ENCODE peak calls at places on chromosomes 5 and 9, in nine cellular contexts. N, I, B, O, F, G, J, Q and A are unnamed samples.

GRCh38 chr5:39364367-39364766 is at the start of gene C9:
- DNase-seq in N (no peak), I (no peak), B (no peak), O (no peak), F (no peak), G (no peak), J (peak; percentile 72), Q (no peak), A (no peak)

GRCh38 chr9:105245720-105246161 is 1.3 kb downstream of the SLC44A1 start:
- DNase-seq in N (no peak), I (no peak), B (no peak), O (no peak), F (no peak), G (no peak), J (no peak), Q (no peak), A (no peak)

GRCh38 chr5:76583163-76584047 is 39.8 kb downstream of the F2RL2 start:
- DNase-seq in N (no peak), I (peak; percentile 44), B (no peak), O (no peak), F (no peak), G (no peak), J (no peak), Q (no peak), A (no peak)

GRCh38 chr9:138073808-138074207 is 196.2 kb downstream of the CACNA1B start:
- DNase-seq in N (no peak), I (no peak), B (no peak), O (no peak), F (no peak), G (no peak), J (peak; percentile 37), Q (no peak), A (peak; percentile 40)

GRCh38 chr5:111461261-111461671 is 51.1 kb downstream of the STARD4 start:
- DNase-seq in N (no peak), I (no peak), B (peak; percentile 6), O (peak; percentile 75), F (no peak), G (peak; percentile 26), J (no peak), Q (peak; percentile 31), A (no peak)

GRCh38 chr5:32916648-32917047 is 205.5 kb downstream of the NPR3 start:
- DNase-seq in N (peak; percentile 17), I (peak; percentile 35), B (no peak), O (peak; percentile 73), F (no peak), G (no peak), J (no peak), Q (peak; percentile 52), A (no peak)

GRCh38 chr9:103999375-104000062 is 94.6 kb upstream of the SMC2 start:
- DNase-seq in N (no peak), I (no peak), B (no peak), O (no peak), F (peak; percentile 10), G (no peak), J (peak; percentile 42), Q (no peak), A (peak; percentile 69)

GRCh38 chr5:172303090-172303995 is 19.8 kb upstream of the UBTD2 start:
- DNase-seq in N (no peak), I (peak; percentile 22), B (no peak), O (no peak), F (no peak), G (no peak), J (no peak), Q (no peak), A (no peak)

GRCh38 chr9:134475051-134475790 is 149.0 kb downstream of the RXRA start:
- DNase-seq in N (peak; percentile 79), I (peak; percentile 59), B (no peak), O (no peak), F (peak; percentile 85), G (peak; percentile 28), J (no peak), Q (no peak), A (peak; percentile 89)

GRCh38 chr9:134886413-134886913 is 5.9 kb downstream of the FCN2 start:
- DNase-seq in N (no peak), I (no peak), B (no peak), O (no peak), F (no peak), G (no peak), J (peak; percentile 51), Q (no peak), A (no peak)

GRCh38 chr9:13674926-13675637 is 395.6 kb upstream of the MPDZ start:
- DNase-seq in N (no peak), I (no peak), B (no peak), O (no peak), F (no peak), G (no peak), J (no peak), Q (no peak), A (no peak)

GRCh38 chr9:87702921-87703320 is 23.0 kb upstream of the CTSL start:
- DNase-seq in N (no peak), I (no peak), B (no peak), O (no peak), F (no peak), G (no peak), J (no peak), Q (no peak), A (no peak)

GRCh38 chr5:154517181-154517580 is 39.2 kb upstream of the HAND1 start:
- DNase-seq in N (no peak), I (no peak), B (no peak), O (no peak), F (no peak), G (no peak), J (no peak), Q (no peak), A (no peak)

GRCh38 chr9:106893088-106893487 is 30.1 kb downstream of the ZNF462 start:
- DNase-seq in N (no peak), I (no peak), B (no peak), O (no peak), F (no peak), G (no peak), J (no peak), Q (no peak), A (no peak)

GRCh38 chr9:84382728-84383127 is 42.2 kb upstream of the SLC28A3 start:
- DNase-seq in N (no peak), I (no peak), B (no peak), O (no peak), F (no peak), G (no peak), J (no peak), Q (no peak), A (no peak)

GRCh38 chr5:138574744-138575193 is 432 bp downstream of the HSPA9 start:
- DNase-seq in N (peak; percentile 5), I (no peak), B (no peak), O (no peak), F (no peak), G (no peak), J (no peak), Q (no peak), A (no peak)

GRCh38 chr5:41427505-41427904 is 82.9 kb downstream of the PLCXD3 start:
- DNase-seq in N (no peak), I (no peak), B (no peak), O (no peak), F (no peak), G (no peak), J (no peak), Q (no peak), A (no peak)

GRCh38 chr9:959105-959504 is 17.4 kb upstream of the DMRT3 start:
- DNase-seq in N (no peak), I (no peak), B (no peak), O (no peak), F (no peak), G (no peak), J (no peak), Q (no peak), A (no peak)

DNA sequence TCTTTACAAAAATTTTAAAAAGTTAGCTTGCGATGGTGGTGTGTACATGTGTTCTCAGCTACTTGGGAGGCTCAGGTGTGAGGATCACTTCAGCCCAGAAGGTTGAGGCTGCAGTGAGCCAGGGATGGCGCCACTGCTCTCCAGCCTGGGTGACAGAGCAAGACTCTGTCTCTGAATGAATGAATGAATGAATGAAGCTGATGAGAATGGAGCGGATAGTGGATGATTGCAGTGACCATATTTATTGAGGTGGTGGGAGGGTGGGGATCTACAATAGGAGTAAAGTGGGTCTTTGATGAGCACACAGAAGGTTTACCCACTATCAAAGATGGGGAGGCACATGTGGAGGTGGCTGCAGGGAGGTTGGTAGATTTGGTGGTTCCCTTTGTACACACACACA is 120.2 kb downstream of the AOPEP start:
- DNase-seq in N (no peak), I (no peak), B (no peak), O (no peak), F (no peak), G (no peak), J (no peak), Q (no peak), A (no peak)
- TF ChIP-seq CTCF in N (no peak), I (no peak), B (no peak), O (no peak), F (no peak), G (no peak), J (no peak), Q (no peak), A (no peak)

GRCh38 chr9:96686638-96687335 is 31.7 kb upstream of the PRXL2C start:
- DNase-seq in N (peak; percentile 73), I (no peak), B (peak; percentile 67), O (peak; percentile 95), F (peak; percentile 83), G (peak; percentile 80), J (peak; percentile 72), Q (peak; percentile 89), A (peak; percentile 93)
- TF ChIP-seq CTCF in N (no peak), I (no peak), B (peak; percentile 66), O (peak; percentile 72), F (peak; percentile 74), G (peak; percentile 50), J (peak; percentile 38), Q (peak; percentile 57), A (peak; percentile 67)

DNA sequence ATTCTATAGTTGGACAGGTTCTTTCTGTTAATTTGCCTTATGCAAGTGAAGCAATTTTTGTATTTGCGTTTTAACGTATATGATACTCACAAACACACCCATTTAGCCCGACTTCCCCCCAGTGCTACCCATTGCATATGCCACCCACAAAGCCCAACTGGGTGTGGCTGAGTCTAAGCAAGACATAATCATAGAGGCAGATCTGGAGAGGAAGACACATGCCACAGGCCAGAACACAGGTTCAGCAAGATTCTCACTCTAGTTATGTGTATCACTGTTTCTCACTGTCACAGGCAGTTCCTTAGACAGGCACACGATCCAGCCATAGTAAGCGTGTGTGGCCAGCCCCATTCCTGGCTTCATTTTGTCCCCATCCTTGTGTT is 29.0 kb upstream of the PUM3 start:
- DNase-seq in N (no peak), I (no peak), B (no peak), O (no peak), F (no peak), G (no peak), J (no peak), Q (no peak), A (no peak)
- TF ChIP-seq CTCF in N (no peak), I (no peak), B (peak; percentile 4), O (no peak), F (no peak), G (no peak), J (no peak), Q (no peak), A (no peak)

GRCh38 chr5:119945696-119946095 is 316.3 kb downstream of the FAM170A start:
- DNase-seq in N (no peak), I (no peak), B (no peak), O (no peak), F (no peak), G (no peak), J (no peak), Q (no peak), A (no peak)

DNA sequence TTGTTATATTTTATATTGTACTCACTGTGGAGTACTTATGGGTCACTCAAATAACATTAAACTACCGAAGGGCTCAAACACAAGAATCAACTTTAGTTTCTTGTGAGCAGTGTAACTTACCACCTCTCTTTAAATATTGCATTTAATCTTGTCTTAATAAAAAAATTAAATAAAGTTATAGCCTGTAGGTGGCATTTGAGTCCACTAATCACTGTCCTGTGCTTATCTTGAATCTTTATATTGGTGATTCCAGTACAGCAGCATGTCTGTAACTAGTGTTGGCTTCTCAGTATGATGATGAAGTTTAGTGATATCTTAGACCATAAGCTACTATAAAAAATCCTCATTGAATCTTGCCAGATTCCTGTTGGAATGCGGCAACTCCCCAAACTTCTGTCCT is 313.8 kb downstream of the FAM170A start:
- DNase-seq in N (no peak), I (peak; percentile 50), B (no peak), O (no peak), F (no peak), G (no peak), J (no peak), Q (no peak), A (no peak)
- TF ChIP-seq CTCF in N (no peak), I (peak; percentile 34), B (no peak), O (no peak), F (peak; percentile 51), G (no peak), J (peak; percentile 22), Q (no peak), A (no peak)